ENCODE peak calls at places on chromosomes 2 and 18, in four cellular contexts. U is HepG2, M is K562, D is GM12878. Z is an unnamed sample.

GRCh38 chr2:160324161-160324768 is 124.2 kb upstream of the ITGB6 start:
- DNase-seq in D (no peak), M (peak), U (peak), Z (peak)

GRCh38 chr2:229407170-229407569 is 136.1 kb upstream of the PID1 start:
- DNase-seq in U (peak), M (no peak), D (no peak), Z (no peak)

GRCh38 chr2:197614532-197614931 is 60.9 kb downstream of the RFTN2 start:
- DNase-seq in D (no peak), U (no peak), M (no peak), Z (no peak)

GRCh38 chr18:9849407-9849961 is 36.3 kb upstream of the TXNDC2 start:
- DNase-seq in M (peak), U (no peak), D (no peak), Z (no peak)

GRCh38 chr2:165069131-165069530 is 113.8 kb upstream of the SLC38A11 start:
- DNase-seq in U (no peak), M (no peak), D (no peak), Z (no peak)

GRCh38 chr2:236641051-236641450 is 71.4 kb downstream of the ACKR3 start:
- DNase-seq in D (no peak), M (no peak), U (no peak), Z (no peak)

GRCh38 chr2:135997380-135997779 is 12.0 kb upstream of the DARS1 start:
- DNase-seq in D (no peak), M (no peak), U (peak), Z (peak)

GRCh38 chr2:46645681-46646162 is 166.4 kb downstream of the TMEM247 start:
- DNase-seq in D (no peak), M (peak), U (no peak), Z (no peak)

GRCh38 chr2:49286726-49287125 is 132.4 kb upstream of the FSHR start:
- DNase-seq in M (no peak), U (no peak), D (no peak), Z (no peak)

GRCh38 chr2:37625156-37625555 is 46.3 kb downstream of the CDC42EP3 start:
- DNase-seq in U (no peak), D (no peak), M (no peak), Z (no peak)

GRCh38 chr2:113692698-113693428 is 63.6 kb downstream of the SLC35F5 start:
- DNase-seq in M (no peak), U (no peak), D (peak), Z (no peak)

GRCh38 chr2:85737961-85738360 is 15.8 kb upstream of the ATOH8 start:
- DNase-seq in D (no peak), U (no peak), M (no peak), Z (no peak)

GRCh38 chr2:38406597-38407110 is 29.6 kb upstream of the ATL2 start:
- DNase-seq in U (peak), M (no peak), D (no peak), Z (no peak)

GRCh38 chr2:109409347-109410020 is 204.3 kb downstream of the SEPTIN10 start:
- DNase-seq in D (no peak), M (peak), U (no peak), Z (no peak)

GRCh38 chr2:68253211-68254068 is 1.1 kb upstream of the PPP3R1 start:
- DNase-seq in U (peak), D (no peak), M (peak), Z (no peak)

GRCh38 chr2:128420776-128421175 is 102.1 kb upstream of the HS6ST1 start:
- DNase-seq in U (no peak), D (no peak), M (no peak), Z (no peak)

GRCh38 chr2:28263690-28264089 is 129.0 kb upstream of the FOSL2 start:
- DNase-seq in D (no peak), M (no peak), U (no peak), Z (no peak)

GRCh38 chr18:3758531-3758930 is 308.6 kb downstream of the TGIF1 start:
- DNase-seq in D (no peak), U (no peak), M (peak), Z (no peak)

GRCh38 chr2:12589802-12590320 is 126.9 kb upstream of the TRIB2 start:
- DNase-seq in D (no peak), U (no peak), M (no peak), Z (no peak)

GRCh38 chr2:8402222-8402621 is 279.6 kb upstream of the ID2 start:
- DNase-seq in D (no peak), U (no peak), M (no peak), Z (no peak)

GRCh38 chr18:53991805-53992204 is 232.7 kb downstream of the MBD2 start:
- DNase-seq in M (no peak), D (no peak), U (no peak), Z (no peak)

GRCh38 chr18:43935051-43935412 is 657.7 kb upstream of the SYT4 start:
- DNase-seq in M (no peak), U (no peak), D (no peak), Z (no peak)
- TF ChIP-seq FOXK2 in M (no peak), U (no peak), D (no peak), Z (no peak)

DNA sequence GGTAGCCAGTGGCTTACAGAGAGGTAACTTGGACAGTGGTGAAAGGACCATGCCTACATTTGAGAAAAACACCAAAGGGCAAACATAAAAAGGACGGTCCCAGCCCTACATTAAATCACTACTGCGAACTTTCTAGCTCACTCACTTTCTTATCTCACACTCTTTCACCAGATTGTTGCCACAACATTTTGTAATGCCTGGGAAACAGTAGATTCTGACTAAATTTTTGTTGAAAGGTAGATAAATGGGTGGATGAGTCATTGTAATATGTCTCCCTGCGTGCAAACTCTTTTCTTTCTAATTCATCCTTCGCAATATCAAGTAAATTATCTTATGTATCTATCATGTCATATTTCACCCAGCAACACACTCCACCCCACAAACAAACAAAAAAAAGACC is 192.2 kb downstream of the IRS1 start:
- DNase-seq in D (no peak), M (no peak), U (no peak), Z (no peak)
- TF ChIP-seq FOXM1 in D (no peak), M (no peak), U (no peak), Z (no peak)

DNA sequence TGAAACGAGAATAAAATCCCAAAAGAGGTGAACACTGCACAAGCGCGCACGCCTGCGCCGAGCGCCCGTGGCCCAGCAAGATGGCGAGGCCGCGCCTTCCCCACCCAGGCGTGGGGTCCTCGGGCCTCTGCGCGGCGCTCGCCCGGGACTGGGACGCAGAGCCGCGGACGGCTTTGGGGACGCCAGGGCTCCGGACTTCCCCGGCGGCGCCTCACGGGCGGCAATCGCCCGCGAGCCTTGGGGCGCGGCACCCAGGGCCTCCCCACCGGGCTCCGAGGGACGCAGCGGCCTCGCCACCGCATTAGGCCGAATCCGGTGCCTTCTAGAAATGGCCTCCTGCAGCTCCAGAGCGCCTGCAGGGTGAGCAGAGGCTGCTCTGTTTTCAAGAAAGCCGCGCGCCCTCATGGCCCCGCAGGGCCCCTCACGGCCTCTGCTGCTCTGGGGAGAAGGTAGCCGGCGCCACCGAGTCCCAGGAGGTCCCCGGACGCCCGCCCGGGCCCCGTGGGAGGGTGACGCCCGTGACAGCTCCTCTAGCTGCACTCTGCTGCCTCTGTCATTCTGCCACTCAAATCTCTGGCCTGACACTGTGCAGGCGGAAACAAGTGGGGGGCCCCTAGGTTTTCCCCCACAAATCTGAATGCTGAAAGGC is 35.9 kb upstream of the POMC start:
- DNase-seq in U (no peak), D (no peak), M (no peak), Z (no peak)
- TF ChIP-seq FOXK2 in U (no peak), D (no peak), M (no peak), Z (no peak)

DNA sequence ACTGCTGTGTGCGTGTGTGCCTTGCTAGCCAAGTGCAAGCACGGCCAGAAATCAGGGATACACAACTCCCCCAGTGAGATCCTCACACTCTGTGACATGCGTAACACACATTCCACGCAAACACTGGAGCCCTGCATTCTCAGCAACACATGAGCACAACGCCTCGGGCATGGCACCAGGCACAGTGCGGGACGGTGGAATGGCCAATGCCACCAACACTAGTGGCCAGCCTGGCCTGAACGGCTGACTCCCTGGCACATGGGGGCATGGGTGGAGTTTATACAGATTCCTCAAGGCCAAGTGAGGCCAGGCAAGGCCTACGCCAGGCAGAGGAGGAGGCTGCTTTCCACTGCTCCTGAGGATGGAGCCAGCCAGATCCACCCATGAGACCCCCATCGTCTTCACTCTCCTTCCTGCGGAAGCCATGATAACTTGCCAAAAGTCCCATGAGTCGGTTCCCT is 56.2 kb downstream of the ANKMY1 start:
- DNase-seq in D (no peak), M (no peak), U (no peak), Z (no peak)
- TF ChIP-seq FOXM1 in D (no peak), M (no peak), U (no peak), Z (no peak)

GRCh38 chr2:130872276-130873125 is 35.8 kb downstream of the ARHGEF4 start:
- DNase-seq in D (no peak), U (no peak), M (no peak), Z (no peak)
- TF ChIP-seq FOXK2 in D (no peak), U (no peak), M (no peak), Z (no peak)

GRCh38 chr2:105104208-105104731 is 66.4 kb downstream of the MRPS9 start:
- DNase-seq in M (no peak), D (no peak), U (no peak), Z (no peak)
- TF ChIP-seq FOXM1 in M (no peak), D (no peak), U (no peak), Z (no peak)

GRCh38 chr18:26479065-26479685 is 69.2 kb downstream of the KCTD1 start:
- DNase-seq in M (no peak), D (no peak), U (no peak), Z (no peak)
- TF ChIP-seq FOXK2 in M (no peak), D (no peak), U (no peak), Z (no peak)

GRCh38 chr2:36462311-36462710 is 106.7 kb downstream of the CRIM1 start:
- DNase-seq in M (no peak), U (no peak), D (no peak), Z (no peak)

GRCh38 chr2:36459725-36460137 is 104.2 kb downstream of the CRIM1 start:
- DNase-seq in U (peak), D (no peak), M (peak), Z (peak)

GRCh38 chr2:36464006-36464721 is 108.6 kb downstream of the CRIM1 start:
- DNase-seq in U (no peak), D (no peak), M (no peak), Z (no peak)

GRCh38 chr2:36463365-36463764 is 107.8 kb downstream of the CRIM1 start:
- DNase-seq in D (no peak), U (no peak), M (no peak), Z (no peak)

GRCh38 chr2:36461039-36461681 is 105.6 kb downstream of the CRIM1 start:
- DNase-seq in U (peak), D (peak), M (no peak), Z (no peak)
- TF ChIP-seq FOXM1 in U (no peak), D (no peak), M (no peak), Z (no peak)

GRCh38 chr2:123953848-123954247 is 71.2 kb upstream of the CNTNAP5 start:
- DNase-seq in U (no peak), D (no peak), M (peak), Z (no peak)
- TF ChIP-seq FOXK2 in U (no peak), D (no peak), M (no peak), Z (no peak)

Z was measured in HEK293T.